ENCODE peak calls at places on chromosomes 2 and 18, in four cellular contexts. J is hepatocyte, W is IMR-90, X is cardiac muscle cell. U is an unnamed sample.

GRCh38 chr2:177572236-177572671 is 179.7 kb downstream of the AGPS start:
- DNase-seq in W (no peak), J (no peak), X (no peak), U (no peak)

GRCh38 chr2:73759287-73759764 is 20.6 kb downstream of the DUSP11 start:
- DNase-seq in W (peak; percentile 58), J (no peak), X (peak; percentile 9), U (no peak)

GRCh38 chr2:45315881-45316280 is 295.2 kb downstream of the SRBD1 start:
- DNase-seq in W (peak; percentile 92), X (no peak), J (peak; percentile 49), U (no peak)

GRCh38 chr2:157792345-157793052 is 83.6 kb downstream of the ACVR1 start:
- DNase-seq in J (no peak), X (no peak), W (peak; percentile 92), U (no peak)

GRCh38 chr2:168801961-168802824 is at the start of gene NOSTRIN:
- DNase-seq in W (peak; percentile 48), J (peak; percentile 81), X (peak; percentile 52), U (no peak)

GRCh38 chr2:3519255-3520190 is at the start of gene ADI1:
- DNase-seq in J (peak; percentile 85), W (peak; percentile 65), X (peak; percentile 66), U (peak; percentile 95)

GRCh38 chr2:109290887-109291675 is 162.1 kb downstream of the SH3RF3 start:
- DNase-seq in J (no peak), W (peak; percentile 83), X (no peak), U (peak; percentile 59)

GRCh38 chr2:30454571-30454970 is 7.5 kb downstream of the LCLAT1 start:
- DNase-seq in J (no peak), X (no peak), W (peak; percentile 58), U (no peak)

GRCh38 chr2:121018136-121019057 is 266.6 kb downstream of the TFCP2L1 start:
- DNase-seq in W (peak; percentile 34), X (no peak), J (no peak), U (peak; percentile 89)

GRCh38 chr2:176680916-176681315 is 411.7 kb downstream of the MTX2 start:
- DNase-seq in W (peak; percentile 2), X (no peak), J (no peak), U (no peak)

GRCh38 chr2:85433511-85434089 is 15.1 kb downstream of the SH2D6 start:
- DNase-seq in J (peak; percentile 84), W (peak; percentile 96), X (no peak), U (peak; percentile 94)

GRCh38 chr2:226891780-226892590 is 56.1 kb downstream of the RHBDD1 start:
- DNase-seq in J (peak; percentile 10), X (no peak), W (peak; percentile 92), U (no peak)

GRCh38 chr18:61616111-61616610 is 276.6 kb downstream of the RNF152 start:
- DNase-seq in W (no peak), J (no peak), X (no peak), U (no peak)

GRCh38 chr2:219291910-219292490 is 12.8 kb downstream of the DNAJB2 start:
- DNase-seq in W (no peak), J (no peak), X (no peak), U (no peak)

GRCh38 chr2:219289195-219289536 is 10.0 kb downstream of the DNAJB2 start:
- DNase-seq in W (no peak), J (no peak), X (no peak), U (no peak)

GRCh38 chr2:219291394-219291793 is 12.2 kb downstream of the DNAJB2 start:
- DNase-seq in W (no peak), X (no peak), J (no peak), U (no peak)

GRCh38 chr2:219289537-219290361 is 10.6 kb downstream of the DNAJB2 start:
- DNase-seq in J (peak; percentile 72), X (no peak), W (peak; percentile 95), U (peak; percentile 87)

GRCh38 chr2:219290381-219291171 is 11.4 kb downstream of the DNAJB2 start:
- DNase-seq in W (no peak), J (no peak), X (no peak), U (no peak)
- H3K27ac ChIP-seq in W (no peak overlapping the region), J (no peak overlapping the region), X (no peak overlapping the region), U (no peak overlapping the region)

GRCh38 chr18:63506336-63506646 is 29.5 kb downstream of the SERPINB5 start:
- DNase-seq in J (no peak), W (no peak), X (no peak), U (no peak)
- TF ChIP-seq CTCF in J (no peak), W (no peak), X (no peak), U (no peak)

GRCh38 chr2:65025453-65026128 is 30.6 kb upstream of the CEP68 start:
- DNase-seq in J (no peak), W (no peak), X (no peak), U (no peak)

GRCh38 chr2:65026154-65026553 is 30.1 kb upstream of the CEP68 start:
- DNase-seq in W (no peak), J (no peak), X (no peak), U (no peak)

GRCh38 chr2:65022189-65022588 is 33.0 kb downstream of the SLC1A4 start:
- DNase-seq in J (no peak), W (no peak), X (no peak), U (no peak)

GRCh38 chr2:65023742-65024141 is 32.5 kb upstream of the CEP68 start:
- DNase-seq in J (no peak), X (no peak), W (no peak), U (no peak)

DNA sequence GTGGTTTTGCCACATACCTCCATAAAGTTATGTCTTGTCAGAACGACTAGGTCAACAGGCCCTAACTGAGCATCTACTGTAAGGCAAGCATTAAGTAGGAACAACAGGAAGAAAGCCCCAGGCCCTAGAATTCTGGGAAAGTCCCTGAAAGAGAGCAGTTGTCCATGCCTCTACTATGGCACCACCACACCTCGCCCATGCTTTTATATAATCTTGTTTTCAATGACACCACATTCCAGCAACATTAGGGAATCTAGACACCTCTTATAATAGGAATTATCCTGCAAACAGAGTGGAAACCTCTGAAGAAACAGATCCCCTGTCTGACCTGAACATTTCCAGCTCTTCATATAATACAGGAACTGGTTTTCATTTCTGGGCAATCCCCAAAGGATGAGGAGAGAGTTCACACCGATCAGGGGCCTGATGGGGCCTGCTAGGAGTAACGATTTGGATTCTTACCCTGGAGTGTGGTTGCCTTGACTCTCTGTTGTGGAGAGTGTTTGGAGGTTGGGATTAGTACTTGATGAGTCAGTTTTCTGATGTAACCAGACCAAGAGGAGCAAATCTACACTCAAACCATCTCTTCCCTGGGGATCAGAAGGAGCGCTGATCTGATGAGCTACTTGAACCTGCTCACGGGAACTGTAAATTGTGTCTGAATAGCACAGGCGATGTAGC is 31.9 kb upstream of the CEP68 start:
- DNase-seq in W (peak; percentile 85), X (no peak), J (no peak), U (no peak)
- H3K27ac ChIP-seq in W (peak overlapping the region; percentile 14), X (no peak overlapping the region), J (no peak overlapping the region), U (no peak overlapping the region)

GRCh38 chr2:26212011-26212410 is 32.4 kb downstream of the HADHA start:
- DNase-seq in J (no peak), W (no peak), X (no peak), U (no peak)
- TF ChIP-seq CTCF in J (no peak), W (no peak), X (no peak), U (no peak)

DNA sequence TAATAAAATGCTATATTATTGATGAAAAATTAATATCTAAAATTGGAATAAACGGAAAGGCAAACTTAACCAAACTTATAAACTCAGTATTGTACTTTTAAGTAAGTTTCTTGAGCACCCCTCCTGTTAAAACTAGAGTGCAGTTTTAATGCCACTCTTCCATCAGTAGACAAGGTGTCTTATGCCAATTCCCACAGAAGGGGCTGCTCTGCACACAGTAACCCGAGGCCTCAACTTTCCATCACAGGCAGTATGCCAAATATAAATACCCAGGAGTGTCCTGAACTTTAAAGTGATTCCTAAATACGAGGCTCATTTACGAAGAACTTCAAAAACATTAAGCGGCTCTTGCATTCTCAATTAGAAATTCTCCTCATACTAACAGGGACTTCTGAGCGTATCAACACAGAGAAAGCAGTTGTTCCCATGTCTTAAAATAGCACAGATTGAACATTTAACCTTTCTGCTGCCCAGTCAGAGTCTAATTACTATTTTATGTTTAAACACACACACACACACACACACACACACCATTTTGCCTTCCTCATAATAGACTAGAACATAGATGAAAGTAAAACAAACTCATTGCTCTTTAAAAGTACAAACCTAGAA is 638.6 kb downstream of the ERBB4 start:
- DNase-seq in J (no peak), X (peak; percentile 45), W (no peak), U (no peak)
- H3K27ac ChIP-seq in J (no peak overlapping the region), X (peak overlapping the region; percentile 69), W (no peak overlapping the region), U (no peak overlapping the region)

GRCh38 chr18:33101316-33101715 is 328.5 kb upstream of the KLHL14 start:
- DNase-seq in J (no peak), W (no peak), X (no peak), U (no peak)

DNA sequence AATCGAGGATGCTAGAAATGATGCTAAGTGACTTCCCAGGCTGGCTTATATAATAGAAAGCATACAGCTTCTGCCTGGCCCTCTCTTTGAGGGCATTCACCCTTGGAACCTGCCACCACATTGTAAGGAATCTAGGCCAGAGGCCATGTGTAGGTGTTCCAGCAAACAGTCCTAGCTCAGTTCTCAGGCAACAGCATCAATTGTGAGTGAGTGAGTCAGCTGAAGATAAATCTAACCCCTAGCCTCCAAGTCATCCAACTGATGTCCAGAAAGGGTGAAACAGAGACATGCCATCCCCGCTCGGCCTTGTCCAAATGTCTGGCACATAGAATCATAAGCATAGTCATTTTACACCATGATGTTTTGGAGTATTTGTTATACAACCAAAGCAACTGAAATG is 324.3 kb upstream of the KLHL14 start:
- DNase-seq in J (peak; percentile 4), X (no peak), W (no peak), U (no peak)
- TF ChIP-seq CTCF in J (no peak), X (no peak), W (no peak), U (no peak)

GRCh38 chr2:6442252-6442651 is 423.5 kb downstream of the CMPK2 start:
- DNase-seq in J (no peak), X (no peak), W (peak; percentile 17), U (no peak)
- H3K27ac ChIP-seq in J (no peak overlapping the region), X (no peak overlapping the region), W (no peak overlapping the region), U (no peak overlapping the region)

GRCh38 chr18:46289931-46290330 is 185.7 kb downstream of the HAUS1 start:
- DNase-seq in J (no peak), X (no peak), W (no peak), U (no peak)

GRCh38 chr18:46293699-46294300 is 189.6 kb downstream of the HAUS1 start:
- DNase-seq in J (peak; percentile 47), W (peak; percentile 8), X (peak; percentile 48), U (no peak)

GRCh38 chr18:46290440-46291020 is 186.3 kb downstream of the HAUS1 start:
- DNase-seq in J (no peak), W (no peak), X (no peak), U (no peak)

GRCh38 chr18:46289458-46289857 is 185.3 kb downstream of the HAUS1 start:
- DNase-seq in W (no peak), X (no peak), J (no peak), U (no peak)

GRCh38 chr18:46291149-46291548 is 187.0 kb downstream of the HAUS1 start:
- DNase-seq in J (no peak), X (no peak), W (no peak), U (no peak)
- TF ChIP-seq CTCF in J (no peak), X (no peak), W (no peak), U (no peak)

GRCh38 chr2:127408807-127409099 is 9.5 kb upstream of the PROC start:
- DNase-seq in W (no peak), J (no peak), X (no peak), U (no peak)

GRCh38 chr2:127413782-127414743 is 4.2 kb upstream of the PROC start:
- DNase-seq in W (peak; percentile 78), X (no peak), J (peak; percentile 3), U (no peak)

GRCh38 chr2:127413200-127413599 is 5.0 kb upstream of the PROC start:
- DNase-seq in X (no peak), J (no peak), W (no peak), U (no peak)

GRCh38 chr2:127410871-127411396 is 7.3 kb upstream of the PROC start:
- DNase-seq in X (no peak), J (peak; percentile 47), W (peak; percentile 56), U (no peak)

GRCh38 chr2:127411609-127412370 is 6.4 kb upstream of the PROC start:
- DNase-seq in X (no peak), W (no peak), J (peak; percentile 3), U (no peak)
- H3K27ac ChIP-seq in X (no peak overlapping the region), W (peak overlapping the region; percentile 46), J (peak overlapping the region; percentile 78), U (no peak overlapping the region)